ENCODE peak calls at places on chromosomes 5 and 9, in ten cellular contexts. O, G, E, B, P, Z, V, K, D and T are unnamed samples.

GRCh38 chr9:34084562-34084961 is 35.9 kb upstream of the UBAP2 start:
- DNase-seq in B (no peak), D (no peak), Z (no peak), E (no peak), P (no peak), G (no peak), V (no peak), O (no peak), K (no peak), T (no peak)

GRCh38 chr5:77356740-77357139 is 135.4 kb downstream of the WDR41 start:
- DNase-seq in B (peak; percentile 46), D (peak; percentile 89), E (no peak), O (peak; percentile 60), G (peak; percentile 54), K (peak; percentile 53), V (no peak), P (no peak), Z (peak; percentile 65), T (peak; percentile 72)

GRCh38 chr9:85258823-85259370 is 482.9 kb downstream of the AGTPBP1 start:
- DNase-seq in B (peak; percentile 55), G (peak; percentile 74), E (peak; percentile 7), D (peak; percentile 52), V (peak; percentile 60), Z (no peak), O (peak; percentile 62), K (peak; percentile 75), P (peak; percentile 77), T (peak; percentile 39)

GRCh38 chr9:95085036-95085770 is 232.3 kb downstream of the FANCC start:
- DNase-seq in V (no peak), Z (no peak), K (no peak), D (no peak), G (no peak), O (no peak), E (no peak), P (no peak), B (no peak), T (no peak)

GRCh38 chr9:95032580-95033298 is 284.8 kb downstream of the FANCC start:
- DNase-seq in V (no peak), E (no peak), P (peak; percentile 68), G (no peak), B (no peak), K (no peak), O (no peak), D (no peak), Z (no peak), T (no peak)

GRCh38 chr9:129776566-129776937 is 23.7 kb upstream of the PTGES start:
- DNase-seq in G (no peak), Z (peak; percentile 11), B (no peak), K (no peak), O (no peak), E (no peak), V (no peak), P (no peak), D (no peak), T (no peak)

GRCh38 chr5:20606006-20606405 is 618.0 kb upstream of the CDH18 start:
- DNase-seq in D (no peak), G (no peak), P (no peak), K (no peak), V (no peak), Z (no peak), B (no peak), E (no peak), O (no peak), T (no peak)

GRCh38 chr9:78213696-78214095 is 22.2 kb upstream of the CEP78 start:
- DNase-seq in O (peak; percentile 29), E (peak; percentile 57), B (no peak), P (no peak), Z (no peak), V (no peak), D (peak; percentile 24), K (no peak), G (no peak), T (no peak)

GRCh38 chr9:87535817-87536539 is 38.3 kb downstream of the DAPK1 start:
- DNase-seq in P (no peak), B (no peak), E (peak; percentile 35), O (peak; percentile 66), D (peak; percentile 87), G (no peak), V (no peak), K (no peak), Z (no peak), T (peak; percentile 51)

GRCh38 chr9:90099262-90099982 is 494.6 kb downstream of the GADD45G start:
- DNase-seq in G (no peak), V (no peak), B (no peak), K (no peak), E (peak; percentile 24), Z (peak; percentile 13), D (peak; percentile 8), P (no peak), O (no peak), T (peak; percentile 15)

GRCh38 chr9:110316255-110316921 is 21.3 kb downstream of the TXNDC8 start:
- DNase-seq in V (no peak), Z (no peak), E (peak; percentile 41), D (peak; percentile 76), G (no peak), B (no peak), O (peak; percentile 71), K (no peak), P (no peak), T (no peak)

DNA sequence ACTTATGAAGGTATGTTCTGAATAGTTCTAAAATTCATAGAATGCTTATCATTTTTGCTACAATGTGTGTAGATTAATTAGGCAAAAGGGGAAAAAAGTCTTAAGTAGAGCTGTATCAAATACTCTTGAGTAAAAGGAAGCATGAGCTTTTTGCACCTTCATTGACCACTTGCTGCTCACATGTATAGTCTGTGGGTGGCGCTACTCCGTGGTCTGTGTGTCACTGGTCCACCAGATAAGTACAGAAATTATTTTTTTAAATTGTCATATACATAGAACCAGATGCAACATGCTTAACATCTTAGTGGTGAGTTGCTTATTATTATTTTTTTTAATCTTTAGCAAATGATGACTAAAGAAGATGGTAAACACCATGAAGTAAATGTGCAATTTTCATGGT is 130.2 kb downstream of the MAN2A1 start:
- DNase-seq in D (no peak), E (no peak), B (no peak), P (no peak), K (no peak), V (no peak), O (no peak), G (no peak), Z (no peak), T (no peak)
- TF ChIP-seq CTCF in D (no peak), E (peak; percentile 49), B (no peak), P (no peak), K (no peak), V (no peak), O (no peak), G (no peak), Z (no peak), T (no peak)

GRCh38 chr5:9853309-9853708 is 223.2 kb upstream of the TAS2R1 start:
- DNase-seq in B (no peak), K (no peak), G (no peak), O (no peak), P (no peak), Z (no peak), E (no peak), V (no peak), D (no peak), T (no peak)

GRCh38 chr5:9847631-9848030 is 217.5 kb upstream of the TAS2R1 start:
- DNase-seq in V (no peak), K (no peak), O (no peak), E (no peak), P (no peak), Z (no peak), G (no peak), B (no peak), D (no peak), T (no peak)

GRCh38 chr5:9850456-9850855 is 220.3 kb upstream of the TAS2R1 start:
- DNase-seq in Z (no peak), P (no peak), E (no peak), K (no peak), G (no peak), D (no peak), B (no peak), O (no peak), V (no peak), T (no peak)

GRCh38 chr5:9852686-9853085 is 222.5 kb upstream of the TAS2R1 start:
- DNase-seq in K (no peak), O (no peak), D (no peak), B (no peak), P (no peak), G (no peak), Z (peak; percentile 71), E (no peak), V (no peak), T (no peak)

DNA sequence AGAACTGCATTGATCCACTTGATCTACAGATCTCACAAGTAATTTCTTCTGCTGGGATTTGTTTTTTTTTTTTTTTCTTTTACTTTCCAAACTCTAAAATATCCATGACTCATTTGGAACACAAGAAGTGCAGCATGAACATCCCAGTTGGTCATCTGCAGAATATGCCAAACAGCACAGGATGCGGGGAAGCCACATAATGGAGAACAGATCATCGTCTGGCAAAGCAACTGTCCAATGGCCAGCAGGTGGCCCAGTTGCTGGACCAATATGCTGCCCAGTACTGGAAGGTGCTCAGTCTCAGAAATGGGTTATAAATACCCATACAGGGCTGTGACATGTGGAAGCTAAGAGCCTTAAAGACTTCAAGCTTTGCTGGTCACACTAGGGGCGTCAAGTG is 221.3 kb upstream of the TAS2R1 start:
- DNase-seq in Z (peak; percentile 96), K (peak; percentile 18), P (no peak), V (peak; percentile 10), O (no peak), B (peak; percentile 82), E (no peak), D (no peak), G (peak; percentile 30), T (no peak)
- TF ChIP-seq CTCF in Z (peak; percentile 41), K (peak; percentile 13), P (no peak), V (peak; percentile 17), O (no peak), B (peak; percentile 59), E (no peak), D (no peak), G (peak; percentile 22), T (no peak)

GRCh38 chr5:138528208-138528607 is 14.8 kb downstream of the ETF1 start:
- DNase-seq in O (no peak), P (no peak), D (no peak), E (no peak), K (peak; percentile 38), Z (peak; percentile 48), V (no peak), B (no peak), G (no peak), T (no peak)
- TF ChIP-seq CTCF in O (no peak), P (no peak), D (no peak), E (no peak), K (no peak), Z (no peak), V (no peak), B (no peak), G (no peak), T (no peak)

GRCh38 chr5:94890907-94891306 is 272.4 kb downstream of the SLF1 start:
- DNase-seq in G (no peak), Z (no peak), E (no peak), D (no peak), V (no peak), P (no peak), O (no peak), K (no peak), B (no peak), T (no peak)

GRCh38 chr5:94891565-94892362 is 273.3 kb downstream of the SLF1 start:
- DNase-seq in D (no peak), Z (no peak), G (no peak), V (no peak), O (no peak), P (no peak), K (no peak), B (no peak), E (no peak), T (no peak)

GRCh38 chr5:94888674-94889073 is 270.2 kb downstream of the SLF1 start:
- DNase-seq in G (no peak), K (no peak), Z (no peak), D (no peak), B (no peak), E (no peak), V (no peak), P (no peak), O (no peak), T (no peak)

GRCh38 chr5:94893404-94894145 is 275.1 kb downstream of the SLF1 start:
- DNase-seq in K (no peak), O (no peak), B (no peak), Z (peak; percentile 4), E (peak; percentile 4), D (peak; percentile 10), V (no peak), G (no peak), P (no peak), T (no peak)
- TF ChIP-seq CTCF in K (no peak), O (no peak), B (peak; percentile 20), Z (peak; percentile 38), E (peak; percentile 53), D (peak; percentile 8), V (peak; percentile 22), G (no peak), P (no peak), T (no peak)